ENCODE peak calls at places on chromosomes 11 and 22, in seven cellular contexts. T, N, G, R, X, V and P are unnamed samples.
A peak's percentile ranks its signal among the peaks of the same experiment; 100 is the strongest.

GRCh38 chr11:73931039-73931645 is 19.7 kb upstream of the DNAJB13 start:
- DNase-seq in G (no peak), R (no peak), V (peak; percentile 77), T (peak; percentile 65), X (no peak), N (peak; percentile 68), P (peak; percentile 42)

GRCh38 chr11:67347964-67348749 is 5.2 kb downstream of the POLD4 start:
- DNase-seq in X (no peak), N (no peak), R (no peak), G (no peak), V (peak; percentile 76), T (peak; percentile 52), P (no peak)

GRCh38 chr11:61912530-61912898 is 4.9 kb downstream of the RAB3IL1 start:
- DNase-seq in G (peak; percentile 64), V (no peak), T (no peak), X (no peak), R (no peak), N (no peak), P (no peak)

GRCh38 chr22:24380220-24381218 is 46.9 kb upstream of the ADORA2A start:
- DNase-seq in V (no peak), R (no peak), N (no peak), T (no peak), X (no peak), G (no peak), P (no peak)

GRCh38 chr11:6538892-6539291 is 41.8 kb downstream of the DNHD1 start:
- DNase-seq in V (no peak), T (no peak), X (no peak), G (no peak), N (no peak), R (no peak), P (no peak)

GRCh38 chr22:47354668-47355387 is 592.4 kb downstream of the TBC1D22A start:
- DNase-seq in X (no peak), V (no peak), G (no peak), T (no peak), R (no peak), N (no peak), P (no peak)

GRCh38 chr11:95067042-95067827 is 516 bp downstream of the SRSF8 start:
- DNase-seq in N (peak; percentile 74), X (peak; percentile 86), T (peak; percentile 57), G (peak; percentile 91), R (peak; percentile 78), V (peak; percentile 77), P (peak; percentile 61)

GRCh38 chr11:64204464-64204989 is 2.0 kb upstream of the FERMT3 start:
- DNase-seq in G (peak; percentile 90), X (no peak), T (peak; percentile 88), V (peak; percentile 95), N (peak; percentile 81), R (peak; percentile 87), P (peak; percentile 79)

GRCh38 chr11:128208329-128209220 is 378.8 kb downstream of the ETS1 start:
- DNase-seq in V (peak; percentile 97), G (no peak), N (peak; percentile 94), T (peak; percentile 97), X (no peak), R (no peak), P (no peak)

GRCh38 chr22:48856308-48856615 is 971.4 kb downstream of the BRD1 start:
- DNase-seq in X (no peak), V (no peak), T (no peak), G (no peak), R (no peak), N (no peak), P (no peak)

GRCh38 chr11:71425409-71425808 is 22.8 kb downstream of the DHCR7 start:
- DNase-seq in G (no peak), V (no peak), T (no peak), N (no peak), X (no peak), R (no peak), P (no peak)
- TF ChIP-seq CTCF in G (no peak), V (no peak), T (no peak), N (no peak), X (peak; percentile 19), R (no peak), P (no peak)

DNA sequence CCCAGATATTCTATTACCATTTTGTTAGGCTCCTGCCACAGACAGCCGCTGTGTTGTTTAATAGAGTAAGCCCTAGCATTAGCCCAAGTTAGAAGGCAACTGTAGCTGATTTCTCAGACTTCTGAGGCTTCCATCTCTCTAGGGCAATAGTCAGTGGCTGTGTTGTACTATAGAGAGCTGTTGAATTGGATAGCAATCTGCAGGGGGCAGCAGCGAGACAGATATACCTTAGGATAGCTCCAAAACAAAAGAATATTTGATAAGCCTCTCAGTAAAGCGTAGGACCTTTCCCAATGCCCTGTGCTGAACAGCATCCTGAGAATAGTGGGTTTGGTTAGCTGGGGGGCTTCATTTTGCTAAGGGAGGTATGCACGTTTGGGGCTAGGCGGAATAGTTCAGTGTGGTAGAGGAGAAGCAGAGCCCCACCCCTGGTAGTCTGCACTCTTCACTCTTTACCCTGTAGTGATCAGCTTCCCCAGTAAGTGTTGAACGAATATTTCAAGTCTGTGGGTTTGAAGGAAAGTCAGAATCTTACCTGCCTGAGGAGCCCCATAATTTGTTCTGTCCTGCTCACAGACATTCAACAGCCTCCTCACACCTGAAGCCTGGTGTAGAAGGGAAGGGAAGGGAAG is 515.1 kb downstream of the INSC start:
- DNase-seq in R (no peak), X (no peak), G (no peak), V (no peak), T (no peak), N (peak; percentile 31), P (no peak)
- TF ChIP-seq CTCF in R (peak; percentile 54), X (peak; percentile 52), G (no peak), V (no peak), T (no peak), N (peak; percentile 47), P (peak; percentile 36)

GRCh38 chr11:69721745-69722144 is 17.9 kb upstream of the FGF19 start:
- DNase-seq in V (no peak), X (no peak), N (no peak), G (no peak), T (no peak), R (no peak), P (no peak)
- TF ChIP-seq CTCF in V (no peak), X (peak; percentile 32), N (peak; percentile 13), G (no peak), T (no peak), R (peak; percentile 52), P (no peak)

DNA sequence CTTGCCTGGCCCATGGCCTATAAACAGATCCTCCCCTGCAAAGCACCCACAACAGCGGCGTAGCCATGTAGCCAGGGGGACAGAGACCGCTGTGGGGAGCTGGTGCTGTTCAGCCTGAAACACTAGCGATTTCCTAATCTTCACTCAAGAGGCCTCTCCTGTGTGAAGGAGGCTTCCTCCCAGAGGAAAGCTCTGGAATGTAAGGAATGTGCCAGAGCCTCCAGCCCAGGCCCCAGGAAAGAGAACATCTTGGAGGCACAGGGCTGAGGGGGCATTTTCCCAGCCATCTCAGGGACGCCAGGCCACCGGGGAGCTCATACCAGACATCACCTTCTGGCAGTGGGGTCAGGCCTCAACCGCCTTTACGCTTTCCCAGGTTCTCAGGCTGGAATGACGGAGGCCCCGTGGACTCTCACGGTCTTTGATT is 24.0 kb downstream of the MIAT start:
- DNase-seq in R (no peak), G (no peak), X (no peak), T (peak; percentile 86), V (peak; percentile 86), N (no peak), P (no peak)
- TF ChIP-seq CTCF in R (no peak), G (no peak), X (no peak), T (no peak), V (peak; percentile 23), N (no peak), P (no peak)

GRCh38 chr11:122788781-122789535 is 49.3 kb upstream of the CRTAM start:
- DNase-seq in V (no peak), G (no peak), X (no peak), T (no peak), R (no peak), N (no peak), P (no peak)
- TF ChIP-seq CTCF in V (no peak), G (no peak), X (peak; percentile 11), T (no peak), R (no peak), N (no peak), P (peak; percentile 16)

DNA sequence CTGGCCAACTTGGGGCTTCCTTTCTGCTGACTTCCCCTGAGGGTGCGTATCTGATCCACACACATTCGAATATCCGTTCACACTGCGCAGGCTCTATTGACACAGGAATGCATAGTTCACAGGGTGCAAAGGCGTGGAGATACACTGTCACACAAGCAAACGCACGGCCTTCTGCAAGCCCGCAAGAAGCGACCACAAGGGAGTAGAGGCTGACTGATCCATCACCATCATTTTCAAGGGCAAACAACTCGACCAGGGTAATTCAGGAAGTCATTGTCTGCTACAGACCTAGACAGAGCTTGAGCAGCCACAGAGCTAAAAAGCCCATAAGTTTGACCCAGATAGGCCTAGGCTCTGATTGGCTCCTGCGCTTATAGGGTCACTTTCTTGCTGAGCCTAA is 392.3 kb downstream of the MN1 start:
- DNase-seq in G (no peak), R (no peak), T (no peak), V (no peak), N (no peak), X (no peak), P (no peak)
- TF ChIP-seq CTCF in G (no peak), R (no peak), T (no peak), V (no peak), N (no peak), X (no peak), P (no peak)

DNA sequence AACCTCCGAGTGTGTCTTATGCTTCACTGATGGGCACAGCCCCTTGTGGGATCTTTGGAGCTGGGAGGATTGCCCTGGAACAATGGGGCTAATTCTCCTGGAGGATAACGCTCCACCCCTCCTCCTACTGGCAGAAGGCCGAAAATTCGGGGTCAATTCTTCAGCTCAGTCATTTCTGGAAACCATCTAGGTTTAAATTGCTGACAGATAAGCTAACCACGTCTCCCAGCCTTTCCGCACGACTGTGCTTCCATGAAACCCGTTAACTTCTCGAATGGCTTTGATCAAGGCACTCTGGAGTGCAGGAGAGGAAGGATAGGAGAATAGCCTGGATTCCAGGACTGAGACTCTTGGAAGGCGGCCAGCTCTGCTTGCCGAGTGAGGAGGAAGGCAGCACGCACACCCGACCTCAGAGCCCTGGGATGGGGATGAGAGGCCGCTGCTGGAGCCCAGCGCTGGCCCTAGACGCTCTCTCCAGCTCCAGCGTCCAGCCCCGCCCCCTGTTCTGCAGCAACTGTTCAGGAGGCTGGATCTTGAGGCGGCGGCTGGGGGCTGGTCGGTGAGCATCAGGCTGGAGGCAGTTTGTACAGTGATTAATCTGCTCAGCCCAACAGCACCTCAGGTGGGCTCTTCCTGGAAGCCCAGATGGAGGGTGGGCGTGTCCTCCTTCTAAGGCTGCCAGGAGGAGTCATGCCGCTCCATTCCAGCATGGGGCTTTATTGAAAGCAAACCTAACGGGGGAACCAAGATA is 176.7 kb upstream of the NCAM1 start:
- DNase-seq in V (peak; percentile 94), G (no peak), N (no peak), R (no peak), X (no peak), T (peak; percentile 94), P (no peak)
- TF ChIP-seq CTCF in V (no peak), G (no peak), N (no peak), R (no peak), X (no peak), T (no peak), P (no peak)

GRCh38 chr11:60634151-60634550 is 65.3 kb upstream of the MS4A8 start:
- DNase-seq in X (peak; percentile 34), T (no peak), N (no peak), G (no peak), R (no peak), V (no peak), P (peak; percentile 42)
- TF ChIP-seq CTCF in X (peak; percentile 81), T (no peak), N (peak; percentile 37), G (no peak), R (peak; percentile 29), V (no peak), P (peak; percentile 60)

GRCh38 chr22:29727248-29727551 is 7.4 kb downstream of the CABP7 start:
- DNase-seq in R (peak; percentile 20), N (no peak), X (no peak), G (no peak), T (no peak), V (peak; percentile 21), P (peak; percentile 77)
- TF ChIP-seq CTCF in R (no peak), N (peak; percentile 37), X (peak; percentile 61), G (peak; percentile 21), T (no peak), V (peak; percentile 43), P (peak; percentile 61)